ENCODE peak calls at places on chromosome 5, in seven cellular contexts. One of them, this sample, is unnamed.

GRCh38 chr5:168364151-168364661 is 72.8 kb downstream of the WWC1 start:
- DNase-seq in IMR-90: peak; percentile 80
- DNase-seq in H9: no peak
- DNase-seq in cardiac muscle cell: no peak
- DNase-seq in fibroblast of the aortic adventitia: no peak
- DNase-seq in PC-3: peak; percentile 91
- DNase-seq in brain microvascular endothelial cell: peak; percentile 7
- DNase-seq in this sample: no peak

GRCh38 chr5:115838885-115839518 is 2.4 kb downstream of the ATG12 start:
- DNase-seq in IMR-90: peak; percentile 53
- DNase-seq in H9: no peak
- DNase-seq in cardiac muscle cell: peak; percentile 36
- DNase-seq in fibroblast of the aortic adventitia: peak; percentile 76
- DNase-seq in PC-3: peak; percentile 68
- DNase-seq in brain microvascular endothelial cell: no peak
- DNase-seq in this sample: no peak

GRCh38 chr5:10885026-10885425 is 124.0 kb upstream of the DAP start:
- DNase-seq in IMR-90: peak; percentile 78
- DNase-seq in H9: no peak
- DNase-seq in cardiac muscle cell: no peak
- DNase-seq in fibroblast of the aortic adventitia: no peak
- DNase-seq in PC-3: peak; percentile 93
- DNase-seq in brain microvascular endothelial cell: peak; percentile 58
- DNase-seq in this sample: no peak

GRCh38 chr5:175829718-175830585 is 41.4 kb upstream of the CPLX2 start:
- DNase-seq in IMR-90: no peak
- DNase-seq in H9: no peak
- DNase-seq in cardiac muscle cell: no peak
- DNase-seq in fibroblast of the aortic adventitia: no peak
- DNase-seq in PC-3: no peak
- DNase-seq in brain microvascular endothelial cell: no peak
- DNase-seq in this sample: no peak

GRCh38 chr5:122312670-122312988 is 592 bp downstream of the SNCAIP start:
- DNase-seq in IMR-90: peak; percentile 40
- DNase-seq in H9: peak; percentile 33
- DNase-seq in cardiac muscle cell: peak; percentile 59
- DNase-seq in fibroblast of the aortic adventitia: no peak
- DNase-seq in PC-3: no peak
- DNase-seq in brain microvascular endothelial cell: no peak
- DNase-seq in this sample: peak; percentile 64

GRCh38 chr5:172841-173251 is 18.4 kb upstream of the LRRC14B start:
- DNase-seq in IMR-90: no peak
- DNase-seq in H9: no peak
- DNase-seq in cardiac muscle cell: no peak
- DNase-seq in fibroblast of the aortic adventitia: no peak
- DNase-seq in PC-3: no peak
- DNase-seq in brain microvascular endothelial cell: no peak
- DNase-seq in this sample: no peak

GRCh38 chr5:154384480-154385235 is 61.1 kb upstream of the SAP30L start:
- DNase-seq in IMR-90: no peak
- DNase-seq in H9: no peak
- DNase-seq in cardiac muscle cell: no peak
- DNase-seq in fibroblast of the aortic adventitia: no peak
- DNase-seq in PC-3: no peak
- DNase-seq in brain microvascular endothelial cell: no peak
- DNase-seq in this sample: no peak

GRCh38 chr5:83991566-83992224 is 271.0 kb upstream of the HAPLN1 start:
- DNase-seq in IMR-90: peak; percentile 42
- DNase-seq in H9: no peak
- DNase-seq in cardiac muscle cell: no peak
- DNase-seq in fibroblast of the aortic adventitia: no peak
- DNase-seq in PC-3: no peak
- DNase-seq in brain microvascular endothelial cell: peak; percentile 43
- DNase-seq in this sample: no peak

GRCh38 chr5:162189719-162190118 is 122.1 kb downstream of the GABRG2 start:
- DNase-seq in IMR-90: no peak
- DNase-seq in H9: no peak
- DNase-seq in cardiac muscle cell: no peak
- DNase-seq in fibroblast of the aortic adventitia: no peak
- DNase-seq in PC-3: no peak
- DNase-seq in brain microvascular endothelial cell: no peak
- DNase-seq in this sample: no peak

GRCh38 chr5:171422495-171422894 is 3.0 kb downstream of the FGF18 start:
- DNase-seq in IMR-90: no peak
- DNase-seq in H9: no peak
- DNase-seq in cardiac muscle cell: no peak
- DNase-seq in fibroblast of the aortic adventitia: no peak
- DNase-seq in PC-3: no peak
- DNase-seq in brain microvascular endothelial cell: no peak
- DNase-seq in this sample: no peak

GRCh38 chr5:1507457-1507856 is 16.3 kb downstream of the LPCAT1 start:
- DNase-seq in IMR-90: no peak
- DNase-seq in H9: no peak
- DNase-seq in cardiac muscle cell: no peak
- DNase-seq in fibroblast of the aortic adventitia: no peak
- DNase-seq in PC-3: no peak
- DNase-seq in brain microvascular endothelial cell: no peak
- DNase-seq in this sample: peak; percentile 8

GRCh38 chr5:15746833-15747232 is 246.9 kb downstream of the FBXL7 start:
- DNase-seq in IMR-90: peak; percentile 39
- DNase-seq in H9: no peak
- DNase-seq in cardiac muscle cell: no peak
- DNase-seq in fibroblast of the aortic adventitia: no peak
- DNase-seq in PC-3: no peak
- DNase-seq in brain microvascular endothelial cell: no peak
- DNase-seq in this sample: no peak

GRCh38 chr5:33755216-33755615 is 136.6 kb downstream of the ADAMTS12 start:
- DNase-seq in IMR-90: peak; percentile 40
- DNase-seq in H9: no peak
- DNase-seq in cardiac muscle cell: no peak
- DNase-seq in fibroblast of the aortic adventitia: peak; percentile 10
- DNase-seq in PC-3: no peak
- DNase-seq in brain microvascular endothelial cell: peak; percentile 64
- DNase-seq in this sample: no peak

GRCh38 chr5:55708732-55709131 is 3.4 kb downstream of the SLC38A9 start:
- DNase-seq in IMR-90: peak; percentile 34
- DNase-seq in H9: no peak
- DNase-seq in cardiac muscle cell: no peak
- DNase-seq in fibroblast of the aortic adventitia: peak; percentile 16
- DNase-seq in PC-3: peak; percentile 88
- DNase-seq in brain microvascular endothelial cell: no peak
- DNase-seq in this sample: no peak

GRCh38 chr5:32541241-32541640 is 44.1 kb upstream of the SUB1 start:
- DNase-seq in IMR-90: peak; percentile 22
- DNase-seq in H9: no peak
- DNase-seq in cardiac muscle cell: no peak
- DNase-seq in fibroblast of the aortic adventitia: peak; percentile 64
- DNase-seq in PC-3: no peak
- DNase-seq in brain microvascular endothelial cell: peak; percentile 72
- DNase-seq in this sample: no peak

GRCh38 chr5:113162770-113163169 is 186.2 kb downstream of the DCP2 start:
- DNase-seq in IMR-90: peak; percentile 65
- DNase-seq in H9: no peak
- DNase-seq in cardiac muscle cell: no peak
- DNase-seq in fibroblast of the aortic adventitia: peak; percentile 73
- DNase-seq in PC-3: peak; percentile 45
- DNase-seq in brain microvascular endothelial cell: no peak
- DNase-seq in this sample: no peak

GRCh38 chr5:83433891-83434290 is 37.7 kb upstream of the VCAN start:
- DNase-seq in IMR-90: peak; percentile 13
- DNase-seq in H9: no peak
- DNase-seq in cardiac muscle cell: no peak
- DNase-seq in fibroblast of the aortic adventitia: peak; percentile 76
- DNase-seq in PC-3: peak; percentile 36
- DNase-seq in brain microvascular endothelial cell: no peak
- DNase-seq in this sample: no peak

GRCh38 chr5:151903243-151903653 is 21.4 kb downstream of the GLRA1 start:
- DNase-seq in IMR-90: no peak
- DNase-seq in H9: peak; percentile 70
- DNase-seq in cardiac muscle cell: no peak
- DNase-seq in fibroblast of the aortic adventitia: no peak
- DNase-seq in PC-3: no peak
- DNase-seq in brain microvascular endothelial cell: no peak
- DNase-seq in this sample: no peak

GRCh38 chr5:1438871-1439270 is 6.4 kb downstream of the SLC6A3 start:
- DNase-seq in IMR-90: no peak
- DNase-seq in H9: no peak
- DNase-seq in cardiac muscle cell: no peak
- DNase-seq in fibroblast of the aortic adventitia: no peak
- DNase-seq in PC-3: no peak
- DNase-seq in brain microvascular endothelial cell: no peak
- DNase-seq in this sample: no peak

GRCh38 chr5:55593115-55593472 is 58.3 kb upstream of the PLPP1 start:
- DNase-seq in IMR-90: no peak
- DNase-seq in H9: no peak
- DNase-seq in cardiac muscle cell: no peak
- DNase-seq in fibroblast of the aortic adventitia: no peak
- DNase-seq in PC-3: no peak
- DNase-seq in brain microvascular endothelial cell: no peak
- DNase-seq in this sample: no peak

GRCh38 chr5:38780950-38781349 is 64.9 kb upstream of the OSMR start:
- DNase-seq in IMR-90: peak; percentile 66
- DNase-seq in H9: no peak
- DNase-seq in cardiac muscle cell: peak; percentile 25
- DNase-seq in fibroblast of the aortic adventitia: peak; percentile 95
- DNase-seq in PC-3: peak; percentile 54
- DNase-seq in brain microvascular endothelial cell: peak; percentile 78
- DNase-seq in this sample: no peak

GRCh38 chr5:38780316-38780715 is 65.5 kb upstream of the OSMR start:
- DNase-seq in IMR-90: peak; percentile 48
- DNase-seq in H9: no peak
- DNase-seq in cardiac muscle cell: no peak
- DNase-seq in fibroblast of the aortic adventitia: no peak
- DNase-seq in PC-3: peak; percentile 54
- DNase-seq in brain microvascular endothelial cell: no peak
- DNase-seq in this sample: no peak

GRCh38 chr5:38777111-38777510 is 68.7 kb upstream of the OSMR start:
- DNase-seq in IMR-90: no peak
- DNase-seq in H9: no peak
- DNase-seq in cardiac muscle cell: no peak
- DNase-seq in fibroblast of the aortic adventitia: no peak
- DNase-seq in PC-3: no peak
- DNase-seq in brain microvascular endothelial cell: no peak
- DNase-seq in this sample: no peak

GRCh38 chr5:38782185-38782584 is 63.6 kb upstream of the OSMR start:
- DNase-seq in IMR-90: no peak
- DNase-seq in H9: no peak
- DNase-seq in cardiac muscle cell: no peak
- DNase-seq in fibroblast of the aortic adventitia: no peak
- DNase-seq in PC-3: no peak
- DNase-seq in brain microvascular endothelial cell: no peak
- DNase-seq in this sample: no peak

DNA sequence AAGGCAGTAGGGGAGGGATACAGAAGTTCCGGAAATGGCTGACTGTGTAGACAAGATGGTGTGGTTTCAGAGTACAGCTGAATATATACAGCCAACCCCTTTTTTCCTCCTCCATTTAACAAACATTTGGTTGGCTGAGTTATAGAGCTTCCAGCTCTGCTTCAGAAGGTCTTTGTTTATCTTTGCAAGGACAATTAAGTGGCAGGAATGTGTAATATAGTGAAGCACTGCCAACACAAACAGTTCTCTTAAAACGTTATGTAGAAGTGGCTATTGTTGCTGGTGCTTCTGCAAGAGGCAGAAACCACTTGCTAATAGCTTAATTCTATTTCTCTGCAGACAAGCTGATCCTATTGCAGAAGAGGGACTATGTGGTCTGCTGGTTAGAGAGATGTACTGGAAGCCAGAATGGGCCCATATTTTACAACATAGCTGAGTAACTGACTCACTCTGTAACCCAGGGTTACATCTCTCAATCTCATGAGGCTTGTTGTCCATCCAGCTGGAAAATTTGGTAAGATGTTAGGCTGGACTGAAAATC is 62.7 kb upstream of the OSMR start:
- DNase-seq in IMR-90: peak; percentile 95
- DNase-seq in H9: no peak
- DNase-seq in cardiac muscle cell: no peak
- DNase-seq in fibroblast of the aortic adventitia: peak; percentile 97
- DNase-seq in PC-3: peak; percentile 96
- DNase-seq in brain microvascular endothelial cell: peak; percentile 93
- DNase-seq in this sample: no peak
- TF ChIP-seq CTCF in IMR-90: peak; percentile 15
- TF ChIP-seq CTCF in H9: no peak
- TF ChIP-seq CTCF in cardiac muscle cell: peak; percentile 6
- TF ChIP-seq CTCF in fibroblast of the aortic adventitia: peak; percentile 27
- TF ChIP-seq CTCF in PC-3: no peak
- TF ChIP-seq CTCF in brain microvascular endothelial cell: peak; percentile 2
- TF ChIP-seq CTCF in this sample: no peak

GRCh38 chr5:134917070-134917831 is 12.3 kb downstream of the PCBD2 start:
- DNase-seq in IMR-90: no peak
- DNase-seq in H9: peak; percentile 54
- DNase-seq in cardiac muscle cell: no peak
- DNase-seq in fibroblast of the aortic adventitia: no peak
- DNase-seq in PC-3: peak; percentile 11
- DNase-seq in brain microvascular endothelial cell: no peak
- DNase-seq in this sample: no peak
- TF ChIP-seq CTCF in IMR-90: peak; percentile 11
- TF ChIP-seq CTCF in H9: peak; percentile 77
- TF ChIP-seq CTCF in cardiac muscle cell: peak; percentile 27
- TF ChIP-seq CTCF in fibroblast of the aortic adventitia: peak; percentile 26
- TF ChIP-seq CTCF in PC-3: peak; percentile 60
- TF ChIP-seq CTCF in brain microvascular endothelial cell: peak; percentile 44
- TF ChIP-seq CTCF in this sample: no peak

GRCh38 chr5:134463991-134464760 is 52.5 kb upstream of the CDKN2AIPNL start:
- DNase-seq in IMR-90: peak; percentile 49
- DNase-seq in H9: no peak
- DNase-seq in cardiac muscle cell: no peak
- DNase-seq in fibroblast of the aortic adventitia: no peak
- DNase-seq in PC-3: no peak
- DNase-seq in brain microvascular endothelial cell: peak; percentile 14
- DNase-seq in this sample: no peak

GRCh38 chr5:134460551-134460950 is 48.9 kb upstream of the CDKN2AIPNL start:
- DNase-seq in IMR-90: no peak
- DNase-seq in H9: no peak
- DNase-seq in cardiac muscle cell: no peak
- DNase-seq in fibroblast of the aortic adventitia: no peak
- DNase-seq in PC-3: no peak
- DNase-seq in brain microvascular endothelial cell: no peak
- DNase-seq in this sample: no peak

GRCh38 chr5:134463176-134463720 is 51.6 kb upstream of the CDKN2AIPNL start:
- DNase-seq in IMR-90: no peak
- DNase-seq in H9: no peak
- DNase-seq in cardiac muscle cell: no peak
- DNase-seq in fibroblast of the aortic adventitia: no peak
- DNase-seq in PC-3: no peak
- DNase-seq in brain microvascular endothelial cell: no peak
- DNase-seq in this sample: no peak

GRCh38 chr5:134462047-134462575 is 50.4 kb upstream of the CDKN2AIPNL start:
- DNase-seq in IMR-90: no peak
- DNase-seq in H9: no peak
- DNase-seq in cardiac muscle cell: no peak
- DNase-seq in fibroblast of the aortic adventitia: no peak
- DNase-seq in PC-3: no peak
- DNase-seq in brain microvascular endothelial cell: no peak
- DNase-seq in this sample: no peak

GRCh38 chr5:134462761-134463160 is 51.1 kb upstream of the CDKN2AIPNL start:
- DNase-seq in IMR-90: no peak
- DNase-seq in H9: no peak
- DNase-seq in cardiac muscle cell: no peak
- DNase-seq in fibroblast of the aortic adventitia: no peak
- DNase-seq in PC-3: no peak
- DNase-seq in brain microvascular endothelial cell: no peak
- DNase-seq in this sample: no peak
- TF ChIP-seq CTCF in IMR-90: no peak
- TF ChIP-seq CTCF in H9: peak; percentile 50
- TF ChIP-seq CTCF in cardiac muscle cell: no peak
- TF ChIP-seq CTCF in fibroblast of the aortic adventitia: no peak
- TF ChIP-seq CTCF in PC-3: no peak
- TF ChIP-seq CTCF in brain microvascular endothelial cell: peak; percentile 17
- TF ChIP-seq CTCF in this sample: no peak

GRCh38 chr5:60710362-60710761 is 10.4 kb upstream of the DEPDC1B start:
- DNase-seq in IMR-90: no peak
- DNase-seq in H9: no peak
- DNase-seq in cardiac muscle cell: no peak
- DNase-seq in fibroblast of the aortic adventitia: no peak
- DNase-seq in PC-3: no peak
- DNase-seq in brain microvascular endothelial cell: no peak
- DNase-seq in this sample: no peak
- TF ChIP-seq CTCF in IMR-90: no peak
- TF ChIP-seq CTCF in H9: no peak
- TF ChIP-seq CTCF in cardiac muscle cell: no peak
- TF ChIP-seq CTCF in fibroblast of the aortic adventitia: no peak
- TF ChIP-seq CTCF in PC-3: no peak
- TF ChIP-seq CTCF in brain microvascular endothelial cell: no peak
- TF ChIP-seq CTCF in this sample: no peak